ENCODE peak calls at places on chromosomes 6 and 20, in four cellular contexts. One of them, this sample, is unnamed.

GRCh38 chr6:7479801-7480266 is 61.6 kb upstream of the DSP start:
- DNase-seq in fibroblast of mammary gland: peak
- DNase-seq in colonic mucosa: peak
- DNase-seq in dorsolateral prefrontal cortex: no peak
- DNase-seq in this sample: no peak

GRCh38 chr6:64293298-64293697 is 657.7 kb downstream of the PHF3 start:
- DNase-seq in fibroblast of mammary gland: peak
- DNase-seq in colonic mucosa: no peak
- DNase-seq in dorsolateral prefrontal cortex: no peak
- DNase-seq in this sample: no peak

GRCh38 chr6:34146801-34147592 is 1.1 kb upstream of the GRM4 start:
- DNase-seq in fibroblast of mammary gland: peak
- DNase-seq in colonic mucosa: no peak
- DNase-seq in dorsolateral prefrontal cortex: peak
- DNase-seq in this sample: no peak

GRCh38 chr6:228881-229651 is 63.2 kb upstream of the DUSP22 start:
- DNase-seq in fibroblast of mammary gland: no peak
- DNase-seq in colonic mucosa: no peak
- DNase-seq in dorsolateral prefrontal cortex: no peak
- DNase-seq in this sample: no peak

GRCh38 chr6:13653296-13653695 is 38.2 kb downstream of the NOL7 start:
- DNase-seq in fibroblast of mammary gland: peak
- DNase-seq in colonic mucosa: no peak
- DNase-seq in dorsolateral prefrontal cortex: no peak
- DNase-seq in this sample: peak

GRCh38 chr20:57794600-57795346 is 85.0 kb upstream of the PMEPA1 start:
- DNase-seq in fibroblast of mammary gland: no peak
- DNase-seq in colonic mucosa: no peak
- DNase-seq in dorsolateral prefrontal cortex: no peak
- DNase-seq in this sample: no peak

GRCh38 chr6:31897612-31898199 is at the start of gene EHMT2:
- DNase-seq in fibroblast of mammary gland: peak
- DNase-seq in colonic mucosa: peak
- DNase-seq in dorsolateral prefrontal cortex: peak
- DNase-seq in this sample: peak

GRCh38 chr6:108114861-108115597 is 40.5 kb upstream of the OSTM1 start:
- DNase-seq in fibroblast of mammary gland: peak
- DNase-seq in colonic mucosa: peak
- DNase-seq in dorsolateral prefrontal cortex: no peak
- DNase-seq in this sample: peak

GRCh38 chr6:17930321-17930993 is 57.0 kb downstream of the KIF13A start:
- DNase-seq in fibroblast of mammary gland: peak
- DNase-seq in colonic mucosa: no peak
- DNase-seq in dorsolateral prefrontal cortex: no peak
- DNase-seq in this sample: no peak

GRCh38 chr20:62117658-62118057 is 4.6 kb upstream of the LSM14B start:
- DNase-seq in fibroblast of mammary gland: no peak
- DNase-seq in colonic mucosa: no peak
- DNase-seq in dorsolateral prefrontal cortex: no peak
- DNase-seq in this sample: no peak

GRCh38 chr20:59019217-59019616 is at the start of gene TUBB1:
- DNase-seq in fibroblast of mammary gland: no peak
- DNase-seq in colonic mucosa: no peak
- DNase-seq in dorsolateral prefrontal cortex: no peak
- DNase-seq in this sample: no peak

GRCh38 chr6:129206761-129207330 is 323.9 kb downstream of the LAMA2 start:
- DNase-seq in fibroblast of mammary gland: no peak
- DNase-seq in colonic mucosa: no peak
- DNase-seq in dorsolateral prefrontal cortex: no peak
- DNase-seq in this sample: no peak

GRCh38 chr6:79413562-79414002 is 123.6 kb downstream of the LCA5 start:
- DNase-seq in fibroblast of mammary gland: peak
- DNase-seq in colonic mucosa: no peak
- DNase-seq in dorsolateral prefrontal cortex: no peak
- DNase-seq in this sample: peak

GRCh38 chr6:54404791-54405190 is 96.5 kb downstream of the TINAG start:
- DNase-seq in fibroblast of mammary gland: peak
- DNase-seq in colonic mucosa: no peak
- DNase-seq in dorsolateral prefrontal cortex: no peak
- DNase-seq in this sample: peak

GRCh38 chr20:39291301-39291700 is 329.2 kb downstream of the DHX35 start:
- DNase-seq in fibroblast of mammary gland: peak
- DNase-seq in colonic mucosa: no peak
- DNase-seq in dorsolateral prefrontal cortex: no peak
- DNase-seq in this sample: peak

GRCh38 chr6:64815718-64816117 is 891.3 kb downstream of the EYS start:
- DNase-seq in fibroblast of mammary gland: peak
- DNase-seq in colonic mucosa: no peak
- DNase-seq in dorsolateral prefrontal cortex: no peak
- DNase-seq in this sample: no peak

GRCh38 chr6:50785921-50786320 is 32.8 kb upstream of the TFAP2B start:
- DNase-seq in fibroblast of mammary gland: no peak
- DNase-seq in colonic mucosa: no peak
- DNase-seq in dorsolateral prefrontal cortex: no peak
- DNase-seq in this sample: no peak

GRCh38 chr6:70131528-70131927 is 171.4 kb downstream of the COL9A1 start:
- DNase-seq in fibroblast of mammary gland: no peak
- DNase-seq in colonic mucosa: no peak
- DNase-seq in dorsolateral prefrontal cortex: no peak
- DNase-seq in this sample: peak

GRCh38 chr20:10565922-10566897 is 107.6 kb downstream of the JAG1 start:
- DNase-seq in fibroblast of mammary gland: no peak
- DNase-seq in colonic mucosa: no peak
- DNase-seq in dorsolateral prefrontal cortex: no peak
- DNase-seq in this sample: no peak

GRCh38 chr6:88870728-88871330 is 92.6 kb downstream of the RNGTT start:
- DNase-seq in fibroblast of mammary gland: peak
- DNase-seq in colonic mucosa: peak
- DNase-seq in dorsolateral prefrontal cortex: no peak
- DNase-seq in this sample: peak

GRCh38 chr6:135535989-135536414 is 38.5 kb upstream of the AHI1 start:
- DNase-seq in fibroblast of mammary gland: peak
- DNase-seq in colonic mucosa: no peak
- DNase-seq in dorsolateral prefrontal cortex: no peak
- DNase-seq in this sample: peak

GRCh38 chr6:98995116-98995515 is 47.4 kb upstream of the FBXL4 start:
- DNase-seq in fibroblast of mammary gland: no peak
- DNase-seq in colonic mucosa: no peak
- DNase-seq in dorsolateral prefrontal cortex: no peak
- DNase-seq in this sample: no peak

GRCh38 chr6:110534731-110535164 is 58.3 kb upstream of the SLC22A16 start:
- DNase-seq in fibroblast of mammary gland: peak
- DNase-seq in colonic mucosa: peak
- DNase-seq in dorsolateral prefrontal cortex: peak
- DNase-seq in this sample: peak

GRCh38 chr6:14910692-14911547 is 334.9 kb upstream of the JARID2 start:
- DNase-seq in fibroblast of mammary gland: peak
- DNase-seq in colonic mucosa: no peak
- DNase-seq in dorsolateral prefrontal cortex: no peak
- DNase-seq in this sample: peak

GRCh38 chr6:26053929-26054658 is 33.1 kb upstream of the HFE start:
- DNase-seq in fibroblast of mammary gland: peak
- DNase-seq in colonic mucosa: no peak
- DNase-seq in dorsolateral prefrontal cortex: no peak
- DNase-seq in this sample: no peak

GRCh38 chr6:36169023-36170007 is 27.2 kb upstream of the BRPF3 start:
- DNase-seq in fibroblast of mammary gland: no peak
- DNase-seq in colonic mucosa: no peak
- DNase-seq in dorsolateral prefrontal cortex: no peak
- DNase-seq in this sample: no peak

GRCh38 chr20:34637245-34638185 is 39.4 kb downstream of the PIGU start:
- DNase-seq in fibroblast of mammary gland: peak
- DNase-seq in colonic mucosa: no peak
- DNase-seq in dorsolateral prefrontal cortex: no peak
- DNase-seq in this sample: peak

GRCh38 chr6:40138273-40138720 is 204.0 kb upstream of the MOCS1 start:
- DNase-seq in fibroblast of mammary gland: no peak
- DNase-seq in colonic mucosa: peak
- DNase-seq in dorsolateral prefrontal cortex: no peak
- DNase-seq in this sample: no peak

GRCh38 chr20:2838847-2839671 is 1.4 kb downstream of the PCED1A start:
- DNase-seq in fibroblast of mammary gland: no peak
- DNase-seq in colonic mucosa: no peak
- DNase-seq in dorsolateral prefrontal cortex: no peak
- DNase-seq in this sample: no peak

GRCh38 chr6:26311385-26312095 is 53.5 kb upstream of the BTN3A2 start:
- DNase-seq in fibroblast of mammary gland: peak
- DNase-seq in colonic mucosa: peak
- DNase-seq in dorsolateral prefrontal cortex: no peak
- DNase-seq in this sample: peak

GRCh38 chr20:48456361-48457184 is 371.2 kb downstream of the PREX1 start:
- DNase-seq in fibroblast of mammary gland: no peak
- DNase-seq in colonic mucosa: no peak
- DNase-seq in dorsolateral prefrontal cortex: no peak
- DNase-seq in this sample: no peak

GRCh38 chr6:97440590-97441176 is 157.7 kb upstream of the MMS22L start:
- DNase-seq in fibroblast of mammary gland: peak
- DNase-seq in colonic mucosa: no peak
- DNase-seq in dorsolateral prefrontal cortex: peak
- DNase-seq in this sample: peak

GRCh38 chr6:37821449-37821848 is 1.9 kb downstream of the ZFAND3 start:
- DNase-seq in fibroblast of mammary gland: no peak
- DNase-seq in colonic mucosa: no peak
- DNase-seq in dorsolateral prefrontal cortex: no peak
- DNase-seq in this sample: no peak
- H3K4me3 ChIP-seq in fibroblast of mammary gland: no peak
- H3K4me3 ChIP-seq in colonic mucosa: no peak
- H3K4me3 ChIP-seq in dorsolateral prefrontal cortex: peak
- H3K4me3 ChIP-seq in this sample: peak

GRCh38 chr6:130364224-130364780 is 1.5 kb upstream of the TMEM200A start:
- DNase-seq in fibroblast of mammary gland: no peak
- DNase-seq in colonic mucosa: no peak
- DNase-seq in dorsolateral prefrontal cortex: no peak
- DNase-seq in this sample: no peak
- H3K4me3 ChIP-seq in fibroblast of mammary gland: no peak
- H3K4me3 ChIP-seq in colonic mucosa: peak
- H3K4me3 ChIP-seq in dorsolateral prefrontal cortex: no peak
- H3K4me3 ChIP-seq in this sample: no peak

GRCh38 chr6:170088349-170088951 is 202.4 kb downstream of the DLL1 start:
- DNase-seq in fibroblast of mammary gland: no peak
- DNase-seq in colonic mucosa: no peak
- DNase-seq in dorsolateral prefrontal cortex: no peak
- DNase-seq in this sample: no peak
- H3K4me3 ChIP-seq in fibroblast of mammary gland: no peak
- H3K4me3 ChIP-seq in colonic mucosa: no peak
- H3K4me3 ChIP-seq in dorsolateral prefrontal cortex: no peak
- H3K4me3 ChIP-seq in this sample: no peak

GRCh38 chr20:63657937-63658748 is at the start of gene RTEL1:
- DNase-seq in fibroblast of mammary gland: peak
- DNase-seq in colonic mucosa: peak
- DNase-seq in dorsolateral prefrontal cortex: peak
- DNase-seq in this sample: peak

GRCh38 chr20:63658749-63659187 is 656 bp downstream of the RTEL1 start:
- DNase-seq in fibroblast of mammary gland: peak
- DNase-seq in colonic mucosa: no peak
- DNase-seq in dorsolateral prefrontal cortex: no peak
- DNase-seq in this sample: peak

GRCh38 chr20:63656451-63656850 is 1.7 kb upstream of the RTEL1 start:
- DNase-seq in fibroblast of mammary gland: no peak
- DNase-seq in colonic mucosa: no peak
- DNase-seq in dorsolateral prefrontal cortex: no peak
- DNase-seq in this sample: no peak

GRCh38 chr20:63659370-63659769 is 1.3 kb downstream of the RTEL1 start:
- DNase-seq in fibroblast of mammary gland: no peak
- DNase-seq in colonic mucosa: no peak
- DNase-seq in dorsolateral prefrontal cortex: no peak
- DNase-seq in this sample: no peak

GRCh38 chr20:63657260-63657936 is 714 bp upstream of the RTEL1 start:
- DNase-seq in fibroblast of mammary gland: peak
- DNase-seq in colonic mucosa: no peak
- DNase-seq in dorsolateral prefrontal cortex: no peak
- DNase-seq in this sample: peak
- H3K4me3 ChIP-seq in fibroblast of mammary gland: peak
- H3K4me3 ChIP-seq in colonic mucosa: peak
- H3K4me3 ChIP-seq in dorsolateral prefrontal cortex: peak
- H3K4me3 ChIP-seq in this sample: peak

This sample was measured in foreskin fibroblast.